ENCODE peak calls at places on chromosome 22, in ten cellular contexts. J is GM23248; D is GM12865; R is stimulated activated CD4-positive, alpha-beta T cell treated with anti-CD3 and anti-CD28 coated beads, Interleukin-12 subunit alpha, Interleukin-12 subunit beta, amount 100 ng/mL, for 4 hours; M is OCI-LY7; S is CD4-positive, CD25-positive, alpha-beta regulatory T cell; K is Caki2; A is pons; X is brain microvascular endothelial cell; H is left ventricle myocardium inferior. B is an unnamed sample.

GRCh38 chr22:43296279-43296902 is 46.8 kb downstream of the SCUBE1 start:
- DNase-seq in J (no peak), D (no peak), R (no peak), M (no peak), S (no peak), K (no peak), A (no peak), X (no peak), H (no peak), B (no peak)

GRCh38 chr22:30304495-30305244 is 15.4 kb upstream of the CASTOR1 start:
- DNase-seq in J (peak), D (peak), R (no peak), M (peak), S (no peak), K (no peak), A (no peak), X (no peak), H (no peak), B (no peak)

GRCh38 chr22:47051435-47052175 is 289.2 kb downstream of the TBC1D22A start:
- DNase-seq in J (no peak), D (no peak), R (no peak), M (no peak), S (no peak), K (no peak), A (no peak), X (no peak), H (no peak), B (no peak)

GRCh38 chr22:16866167-16866566 is 41.0 kb upstream of the XKR3 start:
- DNase-seq in J (peak), D (no peak), R (no peak), M (no peak), S (no peak), K (peak), A (no peak), X (no peak), H (no peak), B (peak)

GRCh38 chr22:33658775-33659174 is 261.5 kb downstream of the LARGE1 start:
- DNase-seq in J (peak), D (no peak), R (no peak), M (no peak), S (no peak), K (no peak), A (no peak), X (peak), H (peak), B (no peak)

GRCh38 chr22:48744967-48745841 is 1082.5 kb downstream of the BRD1 start:
- DNase-seq in J (no peak), D (no peak), R (no peak), M (no peak), S (no peak), K (no peak), A (no peak), X (no peak), H (no peak), B (no peak)

GRCh38 chr22:46226577-46226976 is 23.5 kb downstream of the CDPF1 start:
- DNase-seq in J (no peak), D (no peak), R (no peak), M (no peak), S (no peak), K (no peak), A (no peak), X (no peak), H (no peak), B (no peak)

GRCh38 chr22:23218867-23219251 is 38.5 kb downstream of the BCR start:
- DNase-seq in J (no peak), D (peak), R (no peak), M (peak), S (no peak), K (peak), A (no peak), X (no peak), H (peak), B (no peak)

GRCh38 chr22:37243402-37244113 is 511 bp downstream of the RAC2 start:
- DNase-seq in J (no peak), D (no peak), R (no peak), M (no peak), S (no peak), K (no peak), A (no peak), X (no peak), H (no peak), B (no peak)

GRCh38 chr22:29359469-29359868 is 28.9 kb downstream of the AP1B1 start:
- DNase-seq in J (peak), D (no peak), R (no peak), M (peak), S (no peak), K (peak), A (peak), X (peak), H (peak), B (no peak)

GRCh38 chr22:20433191-20433590 is 4.4 kb downstream of the SCARF2 start:
- DNase-seq in J (no peak), D (no peak), R (no peak), M (no peak), S (no peak), K (no peak), A (no peak), X (no peak), H (no peak), B (no peak)

GRCh38 chr22:23154461-23154860 is 9.2 kb downstream of the RAB36 start:
- DNase-seq in J (no peak), D (no peak), R (no peak), M (no peak), S (no peak), K (no peak), A (no peak), X (no peak), H (no peak), B (no peak)

GRCh38 chr22:37262346-37262745 is 18.3 kb upstream of the RAC2 start:
- DNase-seq in J (no peak), D (no peak), R (no peak), M (no peak), S (no peak), K (no peak), A (no peak), X (no peak), H (no peak), B (no peak)

GRCh38 chr22:50686794-50687193 is 14.2 kb downstream of the SHANK3 start:
- DNase-seq in J (no peak), D (no peak), R (no peak), M (no peak), S (no peak), K (no peak), A (no peak), X (no peak), H (no peak), B (no peak)

GRCh38 chr22:27896251-27896650 is 22.8 kb downstream of the PITPNB start:
- DNase-seq in J (no peak), D (peak), R (no peak), M (no peak), S (no peak), K (no peak), A (no peak), X (no peak), H (peak), B (no peak)

GRCh38 chr22:30754971-30755759 is 60.5 kb downstream of the OSBP2 start:
- DNase-seq in J (peak), D (peak), R (peak), M (peak), S (peak), K (peak), A (peak), X (peak), H (peak), B (peak)

GRCh38 chr22:30045001-30045887 is 35.0 kb upstream of the HORMAD2 start:
- DNase-seq in J (no peak), D (no peak), R (no peak), M (no peak), S (no peak), K (no peak), A (no peak), X (no peak), H (no peak), B (no peak)

GRCh38 chr22:42444060-42444904 is 12.1 kb upstream of the NFAM1 start:
- DNase-seq in J (peak), D (peak), R (peak), M (peak), S (peak), K (peak), A (peak), X (peak), H (peak), B (no peak)